ENCODE peak calls at places on chromosomes 2 and 18, in ten cellular contexts. W is effector memory CD4-positive, alpha-beta T cell; L is thoracic aorta; R is CD8-positive, alpha-beta memory T cell; T is gastrocnemius medialis; N is endothelial cell of umbilical vein; E is lower lobe of right lung; X is A673; B is trophoblast cell; K is mammary epithelial cell. Y is an unnamed sample.
A peak's percentile ranks its signal among the peaks of the same experiment; 100 is the strongest.

GRCh38 chr18:40437517-40437916 is 1517.5 kb upstream of the PIK3C3 start:
- DNase-seq in B (no peak), W (no peak), X (no peak), R (no peak), E (no peak), T (no peak), N (no peak), L (no peak), K (no peak), Y (no peak)

GRCh38 chr2:42874838-42875801 is 82.7 kb upstream of the HAAO start:
- DNase-seq in W (no peak), X (no peak), B (no peak), E (no peak), K (no peak), T (peak; percentile 48), N (peak; percentile 72), L (no peak), R (no peak), Y (peak; percentile 42)

GRCh38 chr2:223226264-223226663 is 174.3 kb downstream of the KCNE4 start:
- DNase-seq in B (no peak), R (no peak), T (no peak), L (no peak), K (no peak), N (no peak), E (no peak), W (no peak), X (no peak), Y (no peak)

GRCh38 chr18:62374410-62374965 is 49.4 kb downstream of the TNFRSF11A start:
- DNase-seq in W (no peak), T (no peak), E (no peak), L (no peak), N (no peak), K (no peak), B (no peak), X (no peak), R (no peak), Y (no peak)

GRCh38 chr2:159226059-159226461 is 60.4 kb downstream of the WDSUB1 start:
- DNase-seq in N (peak; percentile 57), E (no peak), K (peak; percentile 60), L (no peak), X (no peak), W (no peak), B (no peak), R (no peak), T (no peak), Y (no peak)

GRCh38 chr2:237704476-237705224 is 77.3 kb downstream of the LRRFIP1 start:
- DNase-seq in R (no peak), X (peak; percentile 56), N (peak; percentile 69), K (peak; percentile 57), T (no peak), L (no peak), B (no peak), W (no peak), E (no peak), Y (no peak)

GRCh38 chr2:48849770-48850169 is 94.2 kb upstream of the LHCGR start:
- DNase-seq in N (no peak), X (no peak), L (no peak), R (no peak), B (no peak), W (no peak), K (peak; percentile 85), T (no peak), E (no peak), Y (no peak)

GRCh38 chr2:223084873-223085272 is 32.9 kb downstream of the KCNE4 start:
- DNase-seq in W (no peak), B (peak; percentile 89), T (peak; percentile 74), K (peak; percentile 15), X (no peak), L (no peak), E (no peak), N (no peak), R (no peak), Y (no peak)

GRCh38 chr18:57910134-57910533 is 107.0 kb upstream of the ATP8B1 start:
- DNase-seq in N (no peak), R (no peak), L (no peak), B (no peak), X (no peak), W (no peak), E (no peak), K (no peak), T (no peak), Y (no peak)

GRCh38 chr2:27804146-27804545 is 32.6 kb downstream of the MRPL33 start:
- DNase-seq in W (no peak), E (no peak), T (no peak), L (no peak), N (no peak), R (no peak), K (peak; percentile 14), B (no peak), X (no peak), Y (no peak)

GRCh38 chr2:239558661-239559060 is 157.8 kb upstream of the HDAC4 start:
- DNase-seq in N (no peak), L (no peak), X (no peak), B (no peak), T (no peak), R (no peak), K (no peak), E (no peak), W (no peak), Y (no peak)

GRCh38 chr2:159035790-159036411 is 67.5 kb downstream of the TANC1 start:
- DNase-seq in W (no peak), R (no peak), E (no peak), T (no peak), K (peak; percentile 86), B (peak; percentile 79), X (peak; percentile 5), N (peak; percentile 46), L (no peak), Y (no peak)

GRCh38 chr2:221969087-221969829 is 329.5 kb downstream of the PAX3 start:
- DNase-seq in N (peak; percentile 52), L (no peak), T (no peak), K (peak; percentile 23), E (no peak), X (peak; percentile 65), W (no peak), R (no peak), B (peak; percentile 7), Y (peak; percentile 35)

GRCh38 chr18:3603460-3604259 is 153.7 kb downstream of the TGIF1 start:
- DNase-seq in L (no peak), N (peak; percentile 96), B (peak; percentile 64), K (peak; percentile 92), W (no peak), R (no peak), E (no peak), X (peak; percentile 98), T (peak; percentile 47), Y (no peak)

GRCh38 chr2:201194097-201194496 is 11.2 kb downstream of the CASP10 start:
- DNase-seq in X (no peak), K (no peak), W (no peak), L (no peak), E (no peak), N (no peak), B (no peak), T (no peak), R (no peak), Y (no peak)
- H3K4me1 ChIP-seq in X (no peaks in the 10 kb centered on the region), K (no peaks in the 10 kb centered on the region), W (peaks cover 44% of the 10 kb centered on the region), L (no peaks in the 10 kb centered on the region), E (peaks cover 29% of the 10 kb centered on the region), N (peaks cover 35% of the 10 kb centered on the region), B (no peaks in the 10 kb centered on the region), T (no peaks in the 10 kb centered on the region), R (peaks cover 68% of the 10 kb centered on the region), Y (no peaks in the 10 kb centered on the region)

GRCh38 chr2:12300927-12301326 is 415.8 kb upstream of the TRIB2 start:
- DNase-seq in T (no peak), W (no peak), B (no peak), L (no peak), N (peak; percentile 33), K (no peak), E (no peak), X (no peak), R (no peak), Y (no peak)

GRCh38 chr2:12302140-12302539 is 414.6 kb upstream of the TRIB2 start:
- DNase-seq in B (no peak), W (no peak), L (no peak), K (no peak), R (no peak), X (no peak), N (no peak), T (no peak), E (no peak), Y (no peak)

GRCh38 chr2:12302691-12303090 is 414.0 kb upstream of the TRIB2 start:
- DNase-seq in K (no peak), E (no peak), L (no peak), T (no peak), X (no peak), N (no peak), B (no peak), W (no peak), R (no peak), Y (no peak)

GRCh38 chr2:12304494-12305228 is 412.1 kb upstream of the TRIB2 start:
- DNase-seq in T (no peak), R (no peak), K (no peak), W (no peak), L (no peak), B (no peak), E (no peak), N (no peak), X (peak; percentile 45), Y (no peak)

GRCh38 chr2:12303181-12304030 is 413.3 kb upstream of the TRIB2 start:
- DNase-seq in X (no peak), E (no peak), K (no peak), W (no peak), L (no peak), T (no peak), N (no peak), R (no peak), B (no peak), Y (no peak)
- H3K27ac ChIP-seq in X (no peak overlapping the region), E (no peak overlapping the region), K (no peak overlapping the region), W (no peak overlapping the region), L (no peak overlapping the region), T (no peak overlapping the region), N (no peak overlapping the region), R (no peak overlapping the region), B (no peak overlapping the region), Y (no peak overlapping the region)

DNA sequence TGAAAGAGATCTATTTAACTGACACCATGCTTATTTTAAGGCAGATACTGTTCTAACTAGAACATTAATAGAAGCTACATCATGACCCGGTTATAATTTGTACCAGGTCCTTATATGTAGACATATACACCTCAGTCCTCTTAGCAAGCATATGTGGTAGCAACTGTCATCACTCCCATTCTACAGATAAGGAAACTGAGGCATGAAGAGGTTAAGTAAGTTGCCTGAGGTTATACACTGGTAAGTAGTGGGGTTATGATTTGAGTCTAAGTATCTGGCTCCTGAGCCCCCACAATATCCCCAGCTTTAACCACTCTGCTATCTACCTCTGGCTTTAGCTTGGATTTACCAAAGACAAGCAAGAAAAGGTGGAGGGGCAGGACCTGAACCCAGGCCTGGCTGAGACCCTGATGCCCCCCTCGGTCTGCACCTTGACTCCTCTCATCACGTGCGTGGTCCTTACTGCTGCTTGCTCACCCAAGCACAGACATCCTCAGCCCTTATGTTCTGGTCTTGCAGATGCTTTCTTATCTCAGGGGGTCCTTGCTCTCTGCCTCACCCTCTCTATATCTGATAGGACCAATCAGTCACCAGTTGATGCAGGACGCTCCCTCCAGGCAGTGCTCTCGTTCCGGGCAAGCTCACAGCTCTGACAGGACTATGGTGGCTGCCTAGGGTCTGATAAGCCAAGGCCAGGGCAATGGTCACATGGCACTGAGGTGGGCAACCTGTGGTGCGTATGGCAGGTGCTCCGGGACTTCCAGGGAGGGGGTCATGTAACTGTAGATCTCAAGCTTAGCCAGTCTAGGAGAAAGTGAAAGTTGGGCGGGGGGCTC is 4.0 kb downstream of the DYSF start:
- DNase-seq in E (no peak), X (no peak), L (no peak), N (no peak), T (no peak), B (no peak), R (no peak), K (no peak), W (no peak), Y (no peak)
- H3K4me1 ChIP-seq in E (peaks cover 31% of the 10 kb centered on the region), X (no peaks in the 10 kb centered on the region), L (peaks cover 22% of the 10 kb centered on the region), N (peaks cover 85% of the 10 kb centered on the region), T (peaks cover 86% of the 10 kb centered on the region), B (peaks cover 35% of the 10 kb centered on the region), R (peaks cover 21% of the 10 kb centered on the region), K (peaks cover 48% of the 10 kb centered on the region), W (peaks cover 10% of the 10 kb centered on the region), Y (peaks cover 15% of the 10 kb centered on the region)

GRCh38 chr2:105812180-105813044 is 67.7 kb downstream of the NCK2 start:
- DNase-seq in X (no peak), E (no peak), N (peak; percentile 19), K (peak; percentile 96), L (no peak), B (no peak), W (no peak), T (peak; percentile 42), R (no peak), Y (peak; percentile 27)
- H3K27ac ChIP-seq in X (no peak overlapping the region), E (peak overlapping the region; percentile 38), N (no peak overlapping the region), K (peak overlapping the region; percentile 89), L (peak overlapping the region; percentile 31), B (no peak overlapping the region), W (peak overlapping the region; percentile 40), T (peak overlapping the region; percentile 59), R (no peak overlapping the region), Y (peak overlapping the region; percentile 74)